ENCODE peak calls at places on chromosomes 11 and 22, in five cellular contexts. Q, H, C, W and F are unnamed samples.

GRCh38 chr11:70845761-70846160 is 406.6 kb downstream of the SHANK2 start:
- DNase-seq in Q (no peak), H (no peak), C (no peak), W (no peak), F (no peak)

GRCh38 chr11:76885390-76886097 is 24.8 kb downstream of the ACER3 start:
- DNase-seq in Q (no peak), H (no peak), C (no peak), W (no peak), F (no peak)

GRCh38 chr22:48752451-48753380 is 1075.0 kb downstream of the BRD1 start:
- DNase-seq in Q (no peak), H (no peak), C (no peak), W (no peak), F (no peak)

GRCh38 chr11:71931245-71931602 is 2.4 kb downstream of the RNF121 start:
- DNase-seq in Q (no peak), H (no peak), C (no peak), W (peak; percentile 51), F (no peak)

GRCh38 chr11:64003807-64004589 is 17.8 kb downstream of the OTUB1 start:
- DNase-seq in Q (no peak), H (no peak), C (no peak), W (no peak), F (no peak)

GRCh38 chr11:74932169-74932568 is 16.7 kb downstream of the XRRA1 start:
- DNase-seq in Q (no peak), H (no peak), C (no peak), W (no peak), F (no peak)

GRCh38 chr11:92314499-92314898 is 89.9 kb downstream of the FAT3 start:
- DNase-seq in Q (no peak), H (no peak), C (no peak), W (no peak), F (no peak)

GRCh38 chr22:25852223-25852622 is 110.2 kb downstream of the MYO18B start:
- DNase-seq in Q (no peak), H (no peak), C (no peak), W (no peak), F (no peak)

GRCh38 chr11:111308140-111308539 is 9.8 kb downstream of the POU2AF3 start:
- DNase-seq in Q (no peak), H (peak; percentile 78), C (no peak), W (no peak), F (no peak)

GRCh38 chr22:37409557-37409956 is 17.7 kb downstream of the ELFN2 start:
- DNase-seq in Q (no peak), H (no peak), C (no peak), W (no peak), F (no peak)

GRCh38 chr11:12817681-12818332 is 143.6 kb downstream of the TEAD1 start:
- DNase-seq in Q (no peak), H (no peak), C (no peak), W (no peak), F (no peak)

GRCh38 chr11:128297111-128297651 is 290.2 kb downstream of the ETS1 start:
- DNase-seq in Q (no peak), H (no peak), C (no peak), W (no peak), F (no peak)

GRCh38 chr11:78453140-78453935 is 35.7 kb upstream of the GAB2 start:
- DNase-seq in Q (no peak), H (no peak), C (no peak), W (no peak), F (no peak)

GRCh38 chr22:48900626-48901025 is 927.0 kb downstream of the BRD1 start:
- DNase-seq in Q (no peak), H (no peak), C (no peak), W (no peak), F (no peak)

GRCh38 chr22:19614546-19614884 is 90.3 kb upstream of the CLDN5 start:
- DNase-seq in Q (no peak), H (no peak), C (no peak), W (no peak), F (no peak)

GRCh38 chr11:47980093-47980906 is at the start of gene PTPRJ:
- DNase-seq in Q (peak; percentile 84), H (no peak), C (peak; percentile 90), W (no peak), F (peak; percentile 74)

GRCh38 chr11:43802509-43802908 is 78.1 kb upstream of the ALKBH3 start:
- DNase-seq in Q (peak; percentile 32), H (peak; percentile 7), C (peak; percentile 10), W (no peak), F (peak; percentile 7)

GRCh38 chr11:118859995-118860394 is 23.7 kb upstream of the CXCR5 start:
- DNase-seq in Q (no peak), H (no peak), C (no peak), W (no peak), F (no peak)

GRCh38 chr22:36835903-36836302 is 19.1 kb upstream of the PVALB start:
- DNase-seq in Q (no peak), H (no peak), C (no peak), W (no peak), F (no peak)

DNA sequence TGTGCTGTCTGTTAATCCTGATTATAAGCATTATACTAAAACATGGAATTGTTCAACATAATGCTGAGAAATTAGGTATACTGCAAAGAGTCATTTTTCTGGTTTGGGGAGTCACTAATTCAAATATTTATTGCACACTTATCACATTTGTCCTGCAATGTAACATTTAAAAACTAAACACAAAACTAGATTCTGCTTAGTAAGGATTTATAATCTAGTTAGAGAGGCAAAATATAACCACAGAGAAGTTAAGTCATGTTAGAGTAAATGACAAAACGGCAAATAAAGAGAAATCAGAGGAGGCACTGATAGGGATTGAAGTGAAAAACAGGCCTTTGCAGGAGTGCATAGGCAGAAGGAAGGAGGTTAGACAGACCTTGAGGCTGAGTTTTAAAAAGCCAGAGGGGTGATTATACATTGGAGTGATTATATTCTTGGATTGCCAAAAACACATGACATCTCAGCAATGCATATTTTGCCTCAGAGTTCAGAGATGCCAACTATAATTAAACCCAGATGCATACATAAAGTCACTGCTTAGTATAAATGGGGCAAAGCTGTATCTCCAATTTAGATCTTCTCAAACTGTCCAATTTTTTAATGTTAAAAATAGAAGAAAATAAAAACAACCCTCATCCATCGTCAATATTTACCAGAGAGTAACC is 49.7 kb downstream of the CCDC34 start:
- DNase-seq in Q (no peak), H (no peak), C (peak; percentile 54), W (no peak), F (no peak)
- TF ChIP-seq FOXM1 in Q (no peak), H (no peak), C (no peak), W (no peak), F (no peak)

GRCh38 chr11:299081-299891 is at the start of gene IFITM5:
- DNase-seq in Q (no peak), H (no peak), C (no peak), W (no peak), F (no peak)

GRCh38 chr11:296976-297665 is 2.2 kb downstream of the IFITM5 start:
- DNase-seq in Q (no peak), H (no peak), C (no peak), W (no peak), F (no peak)

GRCh38 chr11:297666-298405 is 1.5 kb downstream of the IFITM5 start:
- DNase-seq in Q (peak; percentile 70), H (peak; percentile 24), C (no peak), W (no peak), F (no peak)

GRCh38 chr11:298406-299065 is 790 bp downstream of the IFITM5 start:
- DNase-seq in Q (no peak), H (no peak), C (no peak), W (no peak), F (no peak)

GRCh38 chr11:299951-300735 is 817 bp upstream of the IFITM5 start:
- DNase-seq in Q (peak; percentile 66), H (peak; percentile 28), C (peak; percentile 66), W (no peak), F (no peak)
- TF ChIP-seq FOXM1 in Q (no peak), H (no peak), C (no peak), W (no peak), F (no peak)

GRCh38 chr11:67646535-67647336 is 3.8 kb downstream of the ACY3 start:
- DNase-seq in Q (no peak), H (no peak), C (no peak), W (peak; percentile 70), F (no peak)
- TF ChIP-seq FOXM1 in Q (no peak), H (no peak), C (no peak), W (no peak), F (no peak)

GRCh38 chr11:62182147-62182869 is 7.7 kb upstream of the SCGB1D1 start:
- DNase-seq in Q (no peak), H (no peak), C (no peak), W (no peak), F (no peak)
- TF ChIP-seq FOXM1 in Q (no peak), H (no peak), C (no peak), W (no peak), F (no peak)

GRCh38 chr11:105211806-105212531 is 72.4 kb upstream of the CARD18 start:
- DNase-seq in Q (no peak), H (no peak), C (no peak), W (no peak), F (no peak)
- TF ChIP-seq FOXM1 in Q (no peak), H (no peak), C (no peak), W (no peak), F (no peak)

GRCh38 chr11:125626381-125626950 is 1.5 kb downstream of the CHEK1 start:
- DNase-seq in Q (no peak), H (peak; percentile 79), C (no peak), W (peak; percentile 36), F (no peak)
- TF ChIP-seq FOXM1 in Q (no peak), H (no peak), C (no peak), W (no peak), F (no peak)